ENCODE peak calls at places on chromosomes 16 and 17, in four cellular contexts. N is aorta; J is activated T-cell treated with anti-CD3 and anti-CD28 coated beads, Interleukin-2, amount 50 U/mL, for 72 hours; G is stimulated activated memory B cell treated with anti-CD40 and anti-IgM and Interleukin-4, amounts not matched to agents 10 μg/mL and 1 μg/mL and 100 μg/mL, for 72 hours. Z is an unnamed sample.

GRCh38 chr16:82713778-82714177 is 87.0 kb downstream of the CDH13 start:
- ATAC-seq in G (no peak), N (no peak), J (no peak), Z (no peak)

GRCh38 chr17:41863074-41863843 is 2.0 kb downstream of the KLHL11 start:
- ATAC-seq in N (no peak), J (peak), G (no peak), Z (peak)

GRCh38 chr17:45814622-45815606 is 29.8 kb upstream of the SPPL2C start:
- ATAC-seq in G (no peak), N (no peak), J (no peak), Z (no peak)

GRCh38 chr16:90009172-90009899 is 9.9 kb downstream of the DBNDD1 start:
- ATAC-seq in G (no peak), J (peak), N (no peak), Z (peak)

GRCh38 chr17:19260958-19261357 is 23.8 kb downstream of the EPN2 start:
- ATAC-seq in N (no peak), J (no peak), G (no peak), Z (no peak)

GRCh38 chr17:2068101-2068518 is 13.2 kb downstream of the HIC1 start:
- ATAC-seq in N (no peak), G (no peak), J (no peak), Z (no peak)

GRCh38 chr16:30503403-30504296 is 22.7 kb downstream of the ZNF768 start:
- ATAC-seq in J (no peak), G (no peak), N (no peak), Z (no peak)

GRCh38 chr16:68031951-68032350 is 8.9 kb downstream of the DUS2 start:
- ATAC-seq in J (peak), G (no peak), N (no peak), Z (peak)

GRCh38 chr16:4988647-4989046 is 30.5 kb downstream of the SEC14L5 start:
- ATAC-seq in G (no peak), J (no peak), N (no peak), Z (no peak)

GRCh38 chr16:56647641-56648431 is 3.9 kb upstream of the MT1B start:
- ATAC-seq in N (no peak), G (no peak), J (no peak), Z (no peak)

GRCh38 chr17:13477180-13477611 is 124.5 kb downstream of the HS3ST3A1 start:
- ATAC-seq in J (no peak), G (no peak), N (no peak), Z (no peak)

GRCh38 chr17:75102385-75102821 is 7.4 kb upstream of the ARMC7 start:
- ATAC-seq in J (no peak), G (peak), N (no peak), Z (no peak)

GRCh38 chr16:48157302-48157701 is 1.5 kb upstream of the ABCC12 start:
- ATAC-seq in J (no peak), N (no peak), G (no peak), Z (no peak)

GRCh38 chr16:19366384-19366783 is 51.3 kb upstream of the TMC5 start:
- ATAC-seq in J (no peak), N (no peak), G (no peak), Z (no peak)

GRCh38 chr17:61235821-61236197 is 163.8 kb upstream of the TBX2 start:
- ATAC-seq in G (no peak), J (no peak), N (no peak), Z (no peak)

GRCh38 chr16:3861808-3862451 is 18.6 kb downstream of the CREBBP start:
- ATAC-seq in G (peak), N (no peak), J (peak), Z (no peak)